ENCODE peak calls at places on chromosomes 2 and 18, in nine cellular contexts. Q, F, K, U, D, T, M, O and W are unnamed samples.

GRCh38 chr18:46333371-46334199 is 229.4 kb downstream of the HAUS1 start:
- DNase-seq in K (peak), M (no peak), Q (peak), T (peak), O (peak), F (peak), U (no peak), D (no peak), W (peak)

GRCh38 chr2:113072584-113072983 is 4.8 kb downstream of the IL1F10 start:
- DNase-seq in T (no peak), Q (no peak), U (no peak), O (no peak), D (no peak), K (no peak), F (no peak), M (no peak), W (no peak)

GRCh38 chr2:3738454-3738853 is 35.1 kb downstream of the DCDC2C start:
- DNase-seq in D (no peak), U (peak), K (peak), F (no peak), O (no peak), M (no peak), T (no peak), Q (no peak), W (no peak)

GRCh38 chr2:161417428-161418274 is 1.6 kb downstream of the TBR1 start:
- DNase-seq in F (no peak), M (no peak), Q (no peak), D (no peak), O (no peak), U (no peak), K (no peak), T (no peak), W (no peak)

GRCh38 chr2:174343343-174343637 is 8.5 kb downstream of the SP9 start:
- DNase-seq in O (no peak), U (no peak), F (no peak), D (no peak), Q (no peak), T (no peak), M (no peak), K (no peak), W (no peak)

GRCh38 chr18:72869786-72870185 is 2.0 kb upstream of the NETO1 start:
- DNase-seq in O (no peak), T (no peak), M (no peak), U (no peak), D (no peak), K (no peak), Q (no peak), F (no peak), W (peak)

GRCh38 chr2:213306320-213306942 is 22.2 kb downstream of the SPAG16 start:
- DNase-seq in D (peak), T (no peak), K (no peak), Q (no peak), F (no peak), M (peak), O (no peak), U (no peak), W (no peak)

GRCh38 chr2:80112790-80113189 is 191.8 kb downstream of the LRRTM1 start:
- DNase-seq in U (no peak), M (no peak), T (no peak), F (no peak), K (no peak), Q (no peak), D (no peak), O (no peak), W (no peak)

GRCh38 chr2:15634846-15635490 is 43.3 kb downstream of the DDX1 start:
- DNase-seq in M (no peak), D (no peak), K (no peak), U (no peak), T (no peak), O (no peak), Q (no peak), F (no peak), W (no peak)

GRCh38 chr2:27123302-27124150 is at the start of gene ABHD1:
- DNase-seq in O (no peak), Q (peak), M (peak), T (peak), K (peak), U (peak), F (peak), D (peak), W (peak)

GRCh38 chr2:171411214-171411613 is 22.6 kb downstream of the METTL8 start:
- DNase-seq in U (no peak), Q (no peak), D (no peak), O (no peak), M (no peak), K (no peak), F (no peak), T (no peak), W (no peak)

GRCh38 chr18:74928194-74928968 is 280.6 kb downstream of the PTGR3 start:
- DNase-seq in T (no peak), Q (no peak), D (no peak), M (no peak), O (no peak), U (no peak), F (no peak), K (no peak), W (no peak)

GRCh38 chr2:231222318-231223000 is 24.0 kb downstream of the ARMC9 start:
- DNase-seq in M (no peak), F (no peak), U (no peak), K (no peak), T (peak), Q (no peak), D (no peak), O (no peak), W (no peak)

GRCh38 chr18:73340135-73340934 is 472.5 kb upstream of the NETO1 start:
- DNase-seq in K (no peak), O (no peak), U (peak), D (no peak), Q (no peak), F (no peak), M (no peak), T (no peak), W (no peak)

GRCh38 chr2:228841877-228842276 is 429.2 kb downstream of the PID1 start:
- DNase-seq in O (no peak), F (no peak), U (no peak), M (no peak), Q (no peak), D (no peak), T (no peak), K (no peak), W (no peak)

GRCh38 chr18:10062941-10063300 is 149.1 kb downstream of the VAPA start:
- DNase-seq in D (no peak), F (no peak), K (no peak), T (no peak), Q (no peak), U (no peak), O (no peak), M (no peak), W (no peak)

GRCh38 chr2:167480232-167480985 is 592.1 kb downstream of the XIRP2 start:
- DNase-seq in F (no peak), U (no peak), D (no peak), K (no peak), O (no peak), Q (peak), M (no peak), T (no peak), W (no peak)

GRCh38 chr2:39730685-39731302 is 48.3 kb downstream of the THUMPD2 start:
- DNase-seq in D (no peak), M (no peak), U (peak), O (no peak), T (no peak), Q (no peak), F (peak), K (no peak), W (no peak)

GRCh38 chr2:189641565-189641964 is 19.7 kb upstream of the ASNSD1 start:
- DNase-seq in K (no peak), F (no peak), U (no peak), Q (no peak), O (no peak), T (no peak), M (no peak), D (no peak), W (no peak)

GRCh38 chr2:232038251-232038897 is 76.9 kb downstream of the DIS3L2 start:
- DNase-seq in D (no peak), T (no peak), K (no peak), U (no peak), O (no peak), Q (no peak), F (no peak), M (no peak), W (no peak)

GRCh38 chr2:142321706-142322280 is 191.0 kb upstream of the LRP1B start:
- DNase-seq in F (no peak), U (no peak), O (no peak), T (no peak), Q (no peak), K (no peak), M (no peak), D (no peak), W (no peak)

GRCh38 chr2:127078691-127079270 is 28.2 kb downstream of the BIN1 start:
- DNase-seq in M (no peak), F (no peak), D (no peak), T (no peak), O (no peak), K (no peak), Q (no peak), U (no peak), W (no peak)

GRCh38 chr2:18814387-18814786 is 225.0 kb upstream of the NT5C1B start:
- DNase-seq in Q (no peak), U (no peak), F (no peak), D (no peak), M (no peak), T (no peak), K (no peak), O (no peak), W (no peak)

GRCh38 chr2:121008978-121009377 is 273.3 kb downstream of the GLI2 start:
- DNase-seq in D (no peak), T (no peak), O (no peak), M (no peak), U (no peak), Q (peak), K (no peak), F (peak), W (no peak)

GRCh38 chr18:22643731-22644130 is 226.0 kb upstream of the CTAGE1 start:
- DNase-seq in M (no peak), T (no peak), F (no peak), K (no peak), Q (no peak), U (no peak), D (no peak), O (no peak), W (no peak)

GRCh38 chr18:9133225-9133624 is 3.4 kb upstream of the ANKRD12 start:
- DNase-seq in O (no peak), Q (no peak), T (no peak), K (no peak), F (no peak), D (no peak), M (no peak), U (no peak), W (no peak)

GRCh38 chr18:7579176-7579922 is 12.2 kb downstream of the PTPRM start:
- DNase-seq in T (no peak), K (no peak), Q (no peak), D (no peak), F (no peak), O (no peak), M (no peak), U (no peak), W (no peak)

GRCh38 chr18:32441536-32441935 is 29.1 kb downstream of the GAREM1 start:
- DNase-seq in F (no peak), T (no peak), K (no peak), D (no peak), U (no peak), O (no peak), M (no peak), Q (no peak), W (no peak)

GRCh38 chr18:12884521-12885323 is 685 bp upstream of the PTPN2 start:
- DNase-seq in M (no peak), O (no peak), D (no peak), T (no peak), K (no peak), U (no peak), Q (no peak), F (no peak), W (no peak)

GRCh38 chr18:73288813-73289212 is 421.0 kb upstream of the NETO1 start:
- DNase-seq in U (no peak), Q (no peak), T (no peak), M (no peak), O (no peak), F (no peak), K (no peak), D (no peak), W (no peak)

GRCh38 chr2:49938268-49938667 is 784.0 kb upstream of the FSHR start:
- DNase-seq in M (no peak), Q (no peak), K (no peak), U (no peak), T (no peak), F (no peak), D (no peak), O (no peak), W (no peak)

GRCh38 chr2:205612661-205613060 is 69.6 kb upstream of the NRP2 start:
- DNase-seq in M (no peak), O (no peak), T (no peak), Q (no peak), F (peak), D (no peak), K (peak), U (no peak), W (no peak)

GRCh38 chr18:12765127-12765526 is 62.3 kb downstream of the PSMG2 start:
- DNase-seq in U (no peak), Q (no peak), F (no peak), O (no peak), K (no peak), D (peak), M (no peak), T (no peak), W (no peak)

GRCh38 chr2:15939854-15940660 is at the start of gene MYCN:
- DNase-seq in F (no peak), D (peak), K (peak), M (peak), Q (peak), O (peak), U (peak), T (no peak), W (no peak)

GRCh38 chr18:33334781-33335180 is 105.7 kb downstream of the CCDC178 start:
- DNase-seq in O (no peak), Q (no peak), T (no peak), M (no peak), D (no peak), U (no peak), F (no peak), K (no peak), W (no peak)

GRCh38 chr2:185137700-185138099 is 539.4 kb downstream of the ZNF804A start:
- DNase-seq in M (no peak), T (no peak), U (no peak), Q (no peak), K (no peak), O (no peak), F (no peak), D (no peak), W (no peak)

GRCh38 chr2:160142472-160142871 is 57.6 kb downstream of the ITGB6 start:
- DNase-seq in F (no peak), Q (no peak), T (no peak), U (no peak), K (no peak), M (no peak), O (no peak), D (no peak), W (no peak)

GRCh38 chr2:31339696-31340095 is 74.8 kb downstream of the XDH start:
- DNase-seq in T (no peak), F (no peak), O (no peak), K (no peak), D (no peak), U (no peak), Q (no peak), M (no peak), W (no peak)

GRCh38 chr2:31335921-31336570 is 78.5 kb downstream of the XDH start:
- DNase-seq in O (no peak), D (no peak), T (no peak), M (no peak), Q (peak), F (no peak), K (peak), U (no peak), W (no peak)

GRCh38 chr2:31334311-31335026 is 80.1 kb downstream of the XDH start:
- DNase-seq in K (no peak), F (no peak), Q (peak), O (no peak), M (no peak), D (no peak), T (no peak), U (no peak), W (no peak)

GRCh38 chr2:31337197-31337596 is 77.3 kb downstream of the XDH start:
- DNase-seq in F (no peak), M (no peak), D (no peak), T (no peak), U (no peak), Q (no peak), K (no peak), O (no peak), W (no peak)

DNA sequence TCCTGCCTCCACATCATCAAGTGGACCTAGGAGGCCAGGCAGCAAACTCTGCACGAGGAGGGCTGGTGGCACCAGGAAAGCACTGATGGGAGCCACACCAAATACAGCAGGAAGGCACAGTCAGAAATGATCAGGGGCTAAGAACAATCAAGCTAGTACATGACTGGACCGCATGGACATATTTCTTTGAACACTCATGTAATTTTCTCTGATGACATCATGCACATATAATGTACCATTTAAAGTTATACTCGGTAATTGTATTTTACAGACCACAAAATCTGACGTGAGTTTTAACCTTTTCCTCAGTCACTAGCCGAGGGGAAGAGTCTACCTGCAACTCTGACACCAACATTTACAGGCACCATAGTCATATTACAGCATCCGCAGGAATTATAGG is 76.7 kb downstream of the XDH start:
- DNase-seq in F (no peak), Q (no peak), T (no peak), U (no peak), M (no peak), K (no peak), D (no peak), O (no peak), W (no peak)
- H3K27ac ChIP-seq in F (no peak), Q (no peak), T (no peak), U (no peak), M (no peak), K (peak), D (no peak), O (no peak), W (no peak)

DNA sequence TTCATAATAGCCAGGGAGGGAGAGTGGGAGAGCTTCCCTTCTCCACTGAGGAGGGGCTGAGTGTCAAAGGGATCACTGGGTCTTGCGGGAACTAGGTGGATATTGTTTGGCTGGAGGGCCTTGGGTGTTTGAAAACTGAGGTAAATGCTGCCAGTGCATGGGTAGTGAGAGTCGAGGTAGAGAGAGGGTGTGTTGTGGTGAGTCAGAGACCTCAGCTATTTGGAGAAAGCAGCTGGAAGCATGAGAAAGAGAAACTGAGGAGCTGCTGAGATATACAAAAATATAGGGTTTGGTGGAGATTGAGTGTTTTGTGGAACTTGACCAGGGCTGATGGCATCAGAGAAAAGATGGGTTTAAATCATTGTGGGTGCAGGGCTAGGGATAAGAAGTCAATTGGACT is 127.0 kb upstream of the CCDC195 start:
- DNase-seq in K (no peak), Q (no peak), T (no peak), M (no peak), D (no peak), F (no peak), O (no peak), U (no peak), W (no peak)
- TF ChIP-seq POLR2AphosphoS5 in K (no peak), Q (no peak), T (no peak), M (no peak), D (no peak), F (no peak), O (no peak), U (no peak), W (no peak)

GRCh38 chr2:44528595-44528994 is 166.8 kb downstream of the CAMKMT start:
- DNase-seq in O (no peak), T (no peak), U (no peak), K (no peak), Q (no peak), D (no peak), M (no peak), F (no peak), W (no peak)

GRCh38 chr2:44526352-44526751 is 164.6 kb downstream of the CAMKMT start:
- DNase-seq in M (no peak), K (no peak), T (no peak), U (no peak), F (no peak), O (no peak), D (no peak), Q (no peak), W (no peak)

GRCh38 chr2:44522846-44523245 is 161.1 kb downstream of the CAMKMT start:
- DNase-seq in D (no peak), T (no peak), K (no peak), O (no peak), U (no peak), F (no peak), M (no peak), Q (no peak), W (no peak)

GRCh38 chr2:44529448-44529847 is 167.7 kb downstream of the CAMKMT start:
- DNase-seq in M (no peak), D (no peak), O (no peak), U (no peak), K (no peak), F (no peak), Q (no peak), T (no peak), W (no peak)

DNA sequence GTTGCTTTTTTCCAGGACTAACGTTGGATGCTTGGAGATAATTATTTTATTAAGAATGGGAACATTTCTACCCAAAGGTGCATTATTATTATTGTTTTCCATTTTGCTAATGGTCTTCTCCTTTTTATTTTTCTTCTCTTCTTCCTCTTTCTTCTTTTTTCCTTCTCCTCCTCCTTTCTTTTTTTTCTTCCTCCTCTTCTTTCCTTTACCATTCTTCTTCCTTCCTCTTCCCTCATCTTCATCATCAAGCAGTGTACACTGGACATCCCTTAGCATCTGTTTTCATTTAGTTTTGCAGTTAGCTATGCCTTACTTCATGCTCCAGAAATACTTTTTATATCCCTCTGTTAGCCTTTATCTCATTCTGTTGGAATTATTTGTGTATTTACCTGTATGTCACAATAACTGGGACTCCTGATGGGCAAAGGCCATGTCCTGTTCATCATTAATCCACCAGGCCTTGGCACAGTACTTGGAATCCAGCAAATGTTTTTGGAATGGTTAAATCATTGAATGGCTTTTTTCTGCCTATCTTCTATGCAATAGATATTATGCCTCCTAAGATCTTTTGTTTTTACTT is 162.7 kb downstream of the CAMKMT start:
- DNase-seq in O (no peak), D (no peak), K (no peak), Q (no peak), F (no peak), M (no peak), T (no peak), U (peak), W (no peak)
- TF ChIP-seq EP300 in O (no peak), D (no peak), K (no peak), Q (no peak), F (no peak), M (no peak), T (no peak), U (no peak), W (no peak)

GRCh38 chr18:49072940-49073339 is 122.2 kb upstream of the SMAD7 start:
- DNase-seq in O (no peak), K (no peak), M (no peak), F (no peak), Q (no peak), U (no peak), D (no peak), T (no peak), W (no peak)
- H3K27ac ChIP-seq in O (no peak), K (no peak), M (peak), F (peak), Q (no peak), U (peak), D (no peak), T (no peak), W (peak)